ENCODE peak calls at places on chromosomes 6 and 20, in five cellular contexts. F is AG09319, H is nephron progenitor cell, N is pancreas, W is fibroblast of mammary gland. V is an unnamed sample.

GRCh38 chr6:27138837-27139752 is 108.4 kb upstream of the PRSS16 start:
- DNase-seq in F (no peak), H (peak; percentile 51), N (no peak), W (peak; percentile 61), V (peak; percentile 37)

GRCh38 chr6:169173532-169174268 is 79.9 kb downstream of the THBS2 start:
- DNase-seq in F (no peak), H (no peak), N (no peak), W (no peak), V (no peak)

GRCh38 chr6:150004101-150004782 is 21.1 kb downstream of the RAET1L start:
- DNase-seq in F (no peak), H (no peak), N (no peak), W (no peak), V (no peak)

GRCh38 chr6:78502386-78502887 is 364.9 kb upstream of the IRAK1BP1 start:
- DNase-seq in F (no peak), H (no peak), N (no peak), W (no peak), V (no peak)

GRCh38 chr6:111585969-111586315 is 19.7 kb downstream of the TRAF3IP2 start:
- DNase-seq in F (no peak), H (no peak), N (no peak), W (no peak), V (no peak)

GRCh38 chr6:132934496-132934895 is 120.1 kb downstream of the RPS12 start:
- DNase-seq in F (no peak), H (no peak), N (no peak), W (peak; percentile 44), V (no peak)

GRCh38 chr6:130742282-130742681 is 84.9 kb upstream of the SMLR1 start:
- DNase-seq in F (no peak), H (no peak), N (no peak), W (no peak), V (no peak)

GRCh38 chr6:140366991-140367390 is 992.5 kb upstream of the CITED2 start:
- DNase-seq in F (peak; percentile 56), H (no peak), N (no peak), W (peak; percentile 35), V (no peak)

GRCh38 chr20:56439784-56440291 is 27.8 kb downstream of the CASS4 start:
- DNase-seq in F (peak; percentile 93), H (no peak), N (peak; percentile 23), W (peak; percentile 94), V (no peak)

GRCh38 chr20:36202891-36203338 is 33.4 kb upstream of the AAR2 start:
- DNase-seq in F (peak; percentile 8), H (peak; percentile 86), N (peak; percentile 75), W (peak; percentile 31), V (peak; percentile 89)

GRCh38 chr6:34865107-34865506 is 22.7 kb downstream of the TAF11 start:
- DNase-seq in F (no peak), H (no peak), N (no peak), W (no peak), V (no peak)
- TF ChIP-seq CTCF in F (no peak), H (no peak), N (no peak), W (no peak), V (no peak)

GRCh38 chr20:50658804-50659380 is 32.5 kb downstream of the RIPOR3 start:
- DNase-seq in F (no peak), H (no peak), N (no peak), W (no peak), V (no peak)
- TF ChIP-seq CTCF in F (no peak), H (no peak), N (no peak), W (no peak), V (no peak)

DNA sequence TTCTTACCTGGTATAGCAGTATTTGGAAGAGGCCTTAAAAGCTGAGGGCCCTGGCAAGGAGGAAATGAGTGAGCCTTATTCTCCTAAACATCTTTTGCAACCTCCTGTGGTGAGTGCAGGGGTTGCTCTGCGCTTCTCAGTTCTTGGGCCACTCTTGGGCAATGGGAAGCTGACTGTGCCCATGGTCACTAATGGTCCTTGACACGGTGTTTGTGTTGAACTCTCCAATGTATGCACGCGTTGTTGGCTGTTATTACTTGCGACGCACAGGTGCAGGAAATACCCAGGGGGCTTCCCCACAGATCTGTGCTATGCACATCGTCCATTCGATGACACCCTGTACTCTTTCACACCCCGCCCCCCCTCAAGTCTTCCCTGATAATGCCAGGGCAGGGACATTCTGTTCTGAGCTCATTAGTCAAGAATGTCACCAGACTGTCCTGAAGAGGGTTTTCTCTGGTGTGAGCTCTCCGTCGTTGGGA is 79.7 kb downstream of the EDN1 start:
- DNase-seq in F (no peak), H (no peak), N (no peak), W (no peak), V (no peak)
- TF ChIP-seq CTCF in F (no peak), H (no peak), N (no peak), W (no peak), V (no peak)

GRCh38 chr6:33123732-33124524 is 48.1 kb downstream of the HLA-DPB1 start:
- DNase-seq in F (no peak), H (peak; percentile 41), N (no peak), W (peak; percentile 60), V (no peak)
- TF ChIP-seq CTCF in F (peak; percentile 20), H (peak; percentile 68), N (no peak), W (peak; percentile 55), V (peak; percentile 75)

DNA sequence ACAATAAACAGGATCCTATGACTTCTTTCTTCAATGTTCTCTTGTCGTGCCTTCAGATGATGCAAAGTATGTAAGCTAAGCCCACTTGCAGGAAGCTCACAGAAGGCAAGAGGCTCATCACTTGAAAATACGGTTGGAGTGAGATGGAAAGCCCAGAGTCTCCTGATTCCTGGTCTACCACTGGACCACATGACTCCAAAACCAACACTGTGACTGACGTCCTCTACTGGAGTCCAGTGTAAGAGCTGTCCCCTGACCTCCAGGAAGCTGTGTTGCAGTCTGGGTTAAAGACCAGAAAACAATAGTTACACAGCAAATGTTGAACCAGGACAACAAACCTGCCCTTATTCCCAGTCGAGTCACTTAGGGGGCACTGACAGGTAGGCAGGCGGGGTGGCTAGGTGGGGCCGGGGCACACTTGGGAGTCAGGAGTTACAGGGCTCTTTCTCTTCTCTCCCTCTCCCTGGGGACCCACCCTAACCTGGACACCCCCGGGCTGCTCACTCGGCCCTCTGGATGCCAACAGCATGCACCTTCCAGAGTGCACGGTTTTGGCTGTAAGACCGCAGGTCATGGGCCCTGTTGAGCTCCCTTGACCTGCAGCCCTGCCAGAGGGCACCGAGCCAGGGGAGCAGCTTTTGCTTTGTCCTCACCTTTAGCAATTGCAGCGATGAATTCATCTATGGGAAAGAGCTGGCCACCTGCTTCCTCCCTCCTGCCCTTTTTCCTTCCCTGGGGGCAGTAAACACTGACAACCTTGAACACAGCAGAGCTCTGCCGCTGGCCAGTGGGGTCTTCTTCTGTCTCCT is 7.4 kb downstream of the PCK1 start:
- DNase-seq in F (no peak), H (no peak), N (no peak), W (no peak), V (no peak)
- TF ChIP-seq CTCF in F (no peak), H (no peak), N (no peak), W (no peak), V (no peak)

GRCh38 chr6:47078991-47079390 is 36.9 kb upstream of the ADGRF1 start:
- DNase-seq in F (no peak), H (no peak), N (no peak), W (no peak), V (no peak)

GRCh38 chr6:47080083-47080596 is 38.0 kb upstream of the ADGRF1 start:
- DNase-seq in F (no peak), H (no peak), N (no peak), W (no peak), V (no peak)

GRCh38 chr6:47075741-47076421 is 33.7 kb upstream of the ADGRF1 start:
- DNase-seq in F (no peak), H (no peak), N (no peak), W (no peak), V (no peak)

GRCh38 chr6:47076422-47077344 is 34.6 kb upstream of the ADGRF1 start:
- DNase-seq in F (no peak), H (no peak), N (no peak), W (no peak), V (no peak)

DNA sequence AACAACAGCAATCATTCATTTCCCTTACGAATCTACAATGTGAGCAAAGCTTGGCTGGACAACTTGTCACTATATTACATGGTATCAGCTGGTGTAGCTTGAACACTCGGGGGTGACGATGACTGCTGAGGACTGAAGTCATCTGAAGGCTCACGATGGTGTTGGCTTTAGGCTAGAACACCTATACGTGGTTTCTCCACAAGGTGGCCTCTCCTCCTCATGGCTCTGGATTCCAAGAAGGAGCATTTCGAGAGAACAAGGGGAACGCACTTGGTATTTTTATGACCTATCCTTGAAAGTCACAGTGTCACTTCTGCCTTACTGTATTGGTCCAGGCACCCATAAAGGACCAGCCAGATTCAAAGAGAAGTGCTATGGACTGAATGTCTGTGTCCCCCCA is 37.5 kb upstream of the ADGRF1 start:
- DNase-seq in F (no peak), H (no peak), N (no peak), W (no peak), V (no peak)
- TF ChIP-seq CTCF in F (peak; percentile 12), H (no peak), N (no peak), W (peak; percentile 24), V (peak; percentile 17)

V was measured in endothelial cell.